ENCODE peak calls at places on chromosome 7, in five cellular contexts. One of them, this sample, is unnamed.

GRCh38 chr7:254337-255037 is 35.5 kb upstream of the FOXL3 start:
- DNase-seq in Peyer's patch: no peak
- DNase-seq in fibroblast of the aortic adventitia: no peak
- DNase-seq in endothelial cell: no peak
- DNase-seq in kidney: peak
- DNase-seq in this sample: peak

GRCh38 chr7:3805151-3805550 is 504.1 kb downstream of the SDK1 start:
- DNase-seq in Peyer's patch: no peak
- DNase-seq in fibroblast of the aortic adventitia: no peak
- DNase-seq in endothelial cell: no peak
- DNase-seq in kidney: no peak
- DNase-seq in this sample: no peak

GRCh38 chr7:15461576-15461975 is 100.2 kb downstream of the AGMO start:
- DNase-seq in Peyer's patch: no peak
- DNase-seq in fibroblast of the aortic adventitia: peak
- DNase-seq in endothelial cell: no peak
- DNase-seq in kidney: no peak
- DNase-seq in this sample: no peak

GRCh38 chr7:130995252-130996081 is 261.5 kb upstream of the KLF14 start:
- DNase-seq in Peyer's patch: no peak
- DNase-seq in fibroblast of the aortic adventitia: no peak
- DNase-seq in endothelial cell: no peak
- DNase-seq in kidney: no peak
- DNase-seq in this sample: no peak

GRCh38 chr7:42831051-42831952 is 80.6 kb downstream of the C7orf25 start:
- DNase-seq in Peyer's patch: peak
- DNase-seq in fibroblast of the aortic adventitia: peak
- DNase-seq in endothelial cell: peak
- DNase-seq in kidney: no peak
- DNase-seq in this sample: no peak

GRCh38 chr7:113320419-113320818 is 202.1 kb upstream of the SMIM30 start:
- DNase-seq in Peyer's patch: no peak
- DNase-seq in fibroblast of the aortic adventitia: no peak
- DNase-seq in endothelial cell: no peak
- DNase-seq in kidney: no peak
- DNase-seq in this sample: no peak

GRCh38 chr7:98462926-98463325 is 62.0 kb upstream of the BAIAP2L1 start:
- DNase-seq in Peyer's patch: no peak
- DNase-seq in fibroblast of the aortic adventitia: no peak
- DNase-seq in endothelial cell: no peak
- DNase-seq in kidney: no peak
- DNase-seq in this sample: no peak

GRCh38 chr7:33776791-33777190 is 128.5 kb upstream of the BMPER start:
- DNase-seq in Peyer's patch: no peak
- DNase-seq in fibroblast of the aortic adventitia: peak
- DNase-seq in endothelial cell: no peak
- DNase-seq in kidney: no peak
- DNase-seq in this sample: no peak

GRCh38 chr7:41574377-41574776 is 128.5 kb downstream of the INHBA start:
- DNase-seq in Peyer's patch: no peak
- DNase-seq in fibroblast of the aortic adventitia: peak
- DNase-seq in endothelial cell: no peak
- DNase-seq in kidney: no peak
- DNase-seq in this sample: no peak

GRCh38 chr7:11237742-11238141 is 264.1 kb downstream of the PHF14 start:
- DNase-seq in Peyer's patch: no peak
- DNase-seq in fibroblast of the aortic adventitia: no peak
- DNase-seq in endothelial cell: no peak
- DNase-seq in kidney: no peak
- DNase-seq in this sample: no peak

GRCh38 chr7:75993689-75994387 is 557 bp downstream of the TMEM120A start:
- DNase-seq in Peyer's patch: peak
- DNase-seq in fibroblast of the aortic adventitia: peak
- DNase-seq in endothelial cell: peak
- DNase-seq in kidney: peak
- DNase-seq in this sample: peak

GRCh38 chr7:75995996-75996395 is 1.6 kb upstream of the TMEM120A start:
- DNase-seq in Peyer's patch: no peak
- DNase-seq in fibroblast of the aortic adventitia: no peak
- DNase-seq in endothelial cell: no peak
- DNase-seq in kidney: no peak
- DNase-seq in this sample: peak

GRCh38 chr7:75996476-75996875 is 2.1 kb upstream of the TMEM120A start:
- DNase-seq in Peyer's patch: no peak
- DNase-seq in fibroblast of the aortic adventitia: no peak
- DNase-seq in endothelial cell: no peak
- DNase-seq in kidney: no peak
- DNase-seq in this sample: peak

GRCh38 chr7:75995052-75995471 is 667 bp upstream of the TMEM120A start:
- DNase-seq in Peyer's patch: no peak
- DNase-seq in fibroblast of the aortic adventitia: peak
- DNase-seq in endothelial cell: no peak
- DNase-seq in kidney: no peak
- DNase-seq in this sample: peak

DNA sequence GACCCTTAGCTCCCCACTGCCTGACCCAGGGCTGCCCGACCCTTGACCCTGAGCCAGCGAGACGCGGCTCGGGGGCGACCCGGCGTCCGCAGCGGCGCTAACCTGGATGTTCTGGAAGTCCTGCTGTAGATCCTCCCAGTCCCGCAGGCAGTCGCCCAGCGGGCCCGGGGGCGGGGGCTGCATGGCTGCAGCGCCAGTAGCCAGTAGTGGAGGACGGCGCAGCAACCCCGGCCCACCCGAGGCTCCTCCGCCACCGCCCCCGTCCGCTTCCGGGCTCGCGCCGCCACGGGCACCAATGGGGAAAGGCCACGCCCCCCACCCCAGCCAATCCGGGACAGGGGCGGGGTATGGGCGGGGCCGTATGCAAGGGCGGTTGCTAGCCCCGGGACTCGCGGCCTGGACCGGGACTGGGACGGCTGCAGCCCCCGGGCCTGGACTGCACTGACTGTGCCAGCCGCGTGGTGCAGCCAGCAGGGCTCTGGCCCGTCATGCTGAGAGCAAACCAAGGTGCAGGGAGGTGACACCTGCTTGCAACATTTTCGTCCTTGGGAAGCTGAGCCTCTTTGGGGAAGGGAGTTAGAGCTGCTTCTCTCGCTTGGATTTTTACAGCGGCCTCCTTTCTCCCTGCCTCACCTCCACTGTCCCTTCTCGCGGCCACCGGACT is at the start of gene TMEM120A:
- DNase-seq in Peyer's patch: peak
- DNase-seq in fibroblast of the aortic adventitia: peak
- DNase-seq in endothelial cell: peak
- DNase-seq in kidney: peak
- DNase-seq in this sample: peak
- TF ChIP-seq CTCF in Peyer's patch: peak
- TF ChIP-seq CTCF in fibroblast of the aortic adventitia: peak
- TF ChIP-seq CTCF in endothelial cell: no peak
- TF ChIP-seq CTCF in kidney: no peak
- TF ChIP-seq CTCF in this sample: peak

GRCh38 chr7:74183653-74184450 is 9.7 kb downstream of the EIF4H start:
- DNase-seq in Peyer's patch: peak
- DNase-seq in fibroblast of the aortic adventitia: no peak
- DNase-seq in endothelial cell: no peak
- DNase-seq in kidney: no peak
- DNase-seq in this sample: no peak
- TF ChIP-seq CTCF in Peyer's patch: no peak
- TF ChIP-seq CTCF in fibroblast of the aortic adventitia: peak
- TF ChIP-seq CTCF in endothelial cell: no peak
- TF ChIP-seq CTCF in kidney: no peak
- TF ChIP-seq CTCF in this sample: peak

DNA sequence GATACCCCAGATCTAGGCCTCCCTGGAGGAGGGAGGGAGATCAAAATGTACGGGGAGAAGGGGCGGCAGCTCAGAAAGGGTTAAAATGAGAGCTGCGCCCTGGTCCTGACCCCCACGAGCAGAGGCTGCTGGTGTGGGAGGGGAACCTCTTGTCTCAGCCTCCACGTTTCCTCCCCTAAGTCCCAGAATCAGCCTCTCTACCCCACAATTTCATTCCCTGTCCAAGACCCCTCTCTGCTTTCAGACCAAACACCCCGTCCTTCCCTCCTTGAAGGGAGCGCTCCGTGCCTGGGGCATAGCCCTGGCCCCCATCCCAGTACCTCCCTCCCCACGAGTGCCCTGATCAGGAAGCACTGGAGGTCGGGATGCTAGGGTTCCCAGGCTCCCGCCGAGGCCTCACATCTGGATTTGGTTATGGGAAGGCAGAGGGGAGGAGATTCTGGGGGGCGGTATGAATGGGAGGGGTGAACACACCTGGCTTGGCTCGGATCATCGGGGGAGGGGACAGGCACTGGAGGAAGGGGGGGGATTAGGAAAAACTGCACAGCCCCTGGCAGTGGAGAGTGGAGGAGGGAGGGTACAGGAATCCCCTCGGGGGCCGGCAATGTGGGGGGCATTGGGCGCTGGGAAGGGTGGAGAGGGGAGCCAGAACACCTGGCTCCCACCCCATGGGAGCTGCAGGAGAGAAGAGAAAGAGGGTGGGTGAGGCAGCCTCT is 2.7 kb downstream of the EPHB4 start:
- DNase-seq in Peyer's patch: no peak
- DNase-seq in fibroblast of the aortic adventitia: no peak
- DNase-seq in endothelial cell: no peak
- DNase-seq in kidney: no peak
- DNase-seq in this sample: no peak
- TF ChIP-seq CTCF in Peyer's patch: no peak
- TF ChIP-seq CTCF in fibroblast of the aortic adventitia: no peak
- TF ChIP-seq CTCF in endothelial cell: no peak
- TF ChIP-seq CTCF in kidney: no peak
- TF ChIP-seq CTCF in this sample: no peak

DNA sequence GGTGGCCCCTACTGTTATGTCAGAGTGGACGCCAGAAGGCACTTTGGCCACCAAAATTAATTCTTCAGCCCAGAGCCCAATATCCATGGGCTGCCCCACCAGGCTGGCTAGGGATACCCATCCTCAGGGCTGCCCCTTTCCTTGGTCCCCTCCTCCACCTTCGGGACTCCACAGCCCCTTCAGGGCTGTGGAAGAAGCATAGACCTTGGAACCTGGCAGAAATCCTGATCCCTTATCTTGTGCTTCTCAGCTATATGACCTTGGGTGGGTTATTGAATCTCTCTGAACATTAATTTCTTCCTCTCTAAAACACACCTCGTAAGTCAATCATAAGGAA is 499 bp upstream of the TMUB1 start:
- DNase-seq in Peyer's patch: no peak
- DNase-seq in fibroblast of the aortic adventitia: no peak
- DNase-seq in endothelial cell: no peak
- DNase-seq in kidney: no peak
- DNase-seq in this sample: no peak
- TF ChIP-seq CTCF in Peyer's patch: no peak
- TF ChIP-seq CTCF in fibroblast of the aortic adventitia: no peak
- TF ChIP-seq CTCF in endothelial cell: no peak
- TF ChIP-seq CTCF in kidney: no peak
- TF ChIP-seq CTCF in this sample: no peak

This sample was measured in chondrocyte.